ENCODE peak calls at places on chromosomes 5 and 9, in four cellular contexts. V is right atrium auricular region, A is HCT116, Y is mammary epithelial cell. E is an unnamed sample. For H3K9me3, the result is how much of the 10 kb centered on the place peaks cover.

GRCh38 chr5:167790462-167791260 is 500.8 kb upstream of the WWC1 start:
- DNase-seq in Y (peak), A (no peak), V (no peak), E (no peak)

GRCh38 chr9:86098793-86099694 is at the start of gene GOLM1:
- DNase-seq in A (no peak), V (no peak), Y (peak), E (peak)

GRCh38 chr5:158410976-158411375 is 552.0 kb upstream of the CLINT1 start:
- DNase-seq in Y (no peak), V (no peak), A (no peak), E (no peak)

GRCh38 chr9:130331573-130331972 is 66.0 kb downstream of the HMCN2 start:
- DNase-seq in A (no peak), Y (peak), V (peak), E (peak)

GRCh38 chr9:104992696-104993095 is 64.7 kb upstream of the ABCA1 start:
- DNase-seq in A (no peak), Y (no peak), V (no peak), E (no peak)

GRCh38 chr9:106954974-106955850 is 92.2 kb downstream of the ZNF462 start:
- DNase-seq in V (no peak), Y (no peak), A (no peak), E (no peak)

GRCh38 chr5:14983666-14984441 is 112.3 kb upstream of the ANKH start:
- DNase-seq in V (no peak), A (no peak), Y (no peak), E (no peak)

GRCh38 chr5:121624035-121624434 is 227.6 kb upstream of the FTMT start:
- DNase-seq in V (no peak), A (no peak), Y (no peak), E (no peak)

GRCh38 chr5:92283521-92283920 is 900.4 kb upstream of the ARRDC3 start:
- DNase-seq in Y (no peak), V (no peak), A (no peak), E (no peak)

GRCh38 chr5:139707445-139708003 is 59.4 kb downstream of the CXXC5 start:
- DNase-seq in A (no peak), Y (no peak), V (no peak), E (no peak)

GRCh38 chr9:114930063-114930812 is at the start of gene TNFSF8:
- DNase-seq in A (no peak), V (no peak), Y (no peak), E (no peak)

GRCh38 chr5:168603776-168604175 is 24.6 kb upstream of the PANK3 start:
- DNase-seq in Y (peak), A (no peak), V (no peak), E (no peak)

GRCh38 chr5:154346427-154346826 is 99.4 kb upstream of the SAP30L start:
- DNase-seq in A (no peak), V (no peak), Y (no peak), E (no peak)

GRCh38 chr5:53170748-53171349 is 61.3 kb upstream of the MOCS2 start:
- DNase-seq in A (peak), Y (peak), V (no peak), E (peak)

GRCh38 chr5:72522607-72523006 is 15.4 kb upstream of the ZNF366 start:
- DNase-seq in A (no peak), V (no peak), Y (no peak), E (no peak)

GRCh38 chr9:12231832-12232231 is 461.4 kb upstream of the TYRP1 start:
- DNase-seq in A (no peak), Y (no peak), V (no peak), E (no peak)

GRCh38 chr5:108983456-108984092 is 235.9 kb downstream of the FER start:
- DNase-seq in A (no peak), V (no peak), Y (peak), E (no peak)

GRCh38 chr9:119768266-119768665 is 399.0 kb upstream of the BRINP1 start:
- DNase-seq in A (no peak), V (no peak), Y (no peak), E (no peak)

GRCh38 chr9:31807574-31808256 is 576.7 kb upstream of the ACO1 start:
- DNase-seq in A (peak), Y (no peak), V (no peak), E (no peak)

GRCh38 chr9:18348086-18348485 is 125.9 kb upstream of the ADAMTSL1 start:
- DNase-seq in Y (no peak), V (no peak), A (no peak), E (no peak)

GRCh38 chr5:5616247-5616895 is 193.9 kb downstream of the ICE1 start:
- DNase-seq in A (no peak), V (no peak), Y (no peak), E (peak)

GRCh38 chr5:27911216-27911615 is 872.8 kb upstream of the CDH9 start:
- DNase-seq in Y (peak), A (no peak), V (no peak), E (no peak)

GRCh38 chr5:1933364-1934055 is 50.8 kb upstream of the IRX4 start:
- DNase-seq in V (no peak), A (peak), Y (peak), E (no peak)

GRCh38 chr9:128764361-128764760 is 7.4 kb downstream of the ZER1 start:
- DNase-seq in Y (no peak), V (no peak), A (no peak), E (no peak)

GRCh38 chr5:8954801-8955200 is 591.1 kb downstream of the SEMA5A start:
- DNase-seq in V (no peak), Y (no peak), A (no peak), E (no peak)

GRCh38 chr9:4305065-4305481 is 5.2 kb upstream of the GLIS3 start:
- DNase-seq in V (no peak), Y (no peak), A (no peak), E (no peak)

GRCh38 chr5:169226904-169227303 is 74.0 kb downstream of the SLIT3 start:
- DNase-seq in Y (no peak), A (no peak), V (no peak), E (no peak)

GRCh38 chr9:98707158-98708102 is 1.3 kb downstream of the GABBR2 start:
- DNase-seq in A (peak), V (no peak), Y (peak), E (peak)

GRCh38 chr9:77291714-77292113 is 114.4 kb downstream of the VPS13A start:
- DNase-seq in A (peak), Y (peak), V (no peak), E (no peak)
- TF ChIP-seq CTCF in A (peak), Y (peak), V (no peak), E (no peak)

DNA sequence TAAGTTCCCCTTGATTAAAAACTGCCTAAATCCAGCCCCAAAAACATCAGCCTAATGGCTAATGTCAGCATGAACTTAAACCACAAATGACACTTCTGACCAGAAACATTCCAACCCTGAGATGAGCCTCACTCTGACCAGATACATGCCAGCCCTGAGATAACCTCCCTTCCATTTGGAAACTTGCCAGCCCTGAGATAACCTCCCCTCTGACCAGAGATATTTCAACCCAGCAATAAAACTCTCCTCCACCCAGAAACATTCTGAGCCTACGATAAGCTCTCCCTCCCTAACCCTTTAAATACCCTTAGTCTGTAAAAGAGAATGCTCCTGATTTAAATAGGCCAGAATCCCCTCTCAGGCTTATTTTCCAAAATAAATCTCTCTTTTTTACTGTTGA is 1035.7 kb upstream of the NUDT12 start:
- DNase-seq in A (no peak), V (no peak), Y (no peak), E (no peak)
- H3K9me3 ChIP-seq in A (under half), V (under half), Y (under half), E (under half)

DNA sequence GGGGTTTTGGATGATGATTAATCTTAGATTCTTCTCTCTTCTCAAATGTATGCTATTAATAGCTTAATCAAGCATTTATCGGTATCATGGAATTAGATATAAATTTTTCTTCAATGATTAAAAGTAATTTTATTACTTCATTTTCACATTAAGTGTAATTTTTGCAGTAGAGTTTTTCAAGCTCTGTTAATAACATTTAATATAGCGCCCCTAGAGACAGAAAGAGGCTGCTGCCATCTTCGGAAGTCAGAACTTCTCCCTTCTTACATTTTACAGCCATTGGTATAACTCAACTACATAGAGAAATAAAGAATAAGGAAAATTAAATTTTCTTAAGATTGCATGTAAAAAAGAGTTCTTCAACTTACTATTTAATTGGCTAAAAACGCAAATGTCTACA is 540.3 kb downstream of the GABRG2 start:
- DNase-seq in A (no peak), Y (no peak), V (no peak), E (no peak)
- TF ChIP-seq CTCF in A (peak), Y (no peak), V (no peak), E (no peak)

GRCh38 chr5:178866946-178867345 is 7.2 kb downstream of the ZNF354B start:
- DNase-seq in Y (no peak), V (no peak), A (no peak), E (no peak)

GRCh38 chr5:178869577-178869976 is 9.8 kb downstream of the ZNF354B start:
- DNase-seq in Y (no peak), V (no peak), A (no peak), E (no peak)

GRCh38 chr5:178872302-178872701 is 12.5 kb downstream of the ZNF354B start:
- DNase-seq in V (no peak), A (no peak), Y (no peak), E (no peak)

DNA sequence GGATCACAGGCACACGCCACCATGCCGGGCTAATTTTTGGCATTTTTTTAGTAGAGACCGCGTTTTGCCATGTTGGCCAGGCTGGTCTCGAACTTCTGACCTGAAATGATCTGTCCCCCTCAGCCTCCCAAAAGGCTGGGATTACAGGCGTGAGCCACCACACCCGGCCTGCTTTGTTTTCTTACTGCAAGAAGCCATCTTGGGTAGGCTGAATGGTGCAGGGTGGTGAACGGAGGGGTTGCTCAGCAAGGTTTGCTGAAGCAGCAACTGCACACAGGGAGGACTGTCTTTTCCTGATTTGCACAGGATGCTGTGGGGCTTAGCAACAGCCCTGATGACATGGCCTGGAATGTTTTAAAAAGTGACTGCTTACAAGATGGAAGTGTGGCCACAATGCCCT is 10.7 kb downstream of the ZNF354B start:
- DNase-seq in Y (no peak), A (no peak), V (no peak), E (no peak)
- H3K9me3 ChIP-seq in Y (under half), A (under half), V (under half), E (under half)

GRCh38 chr9:78213696-78214095 is 22.2 kb upstream of the CEP78 start:
- DNase-seq in Y (peak), V (no peak), A (no peak), E (no peak)
- TF ChIP-seq CTCF in Y (peak), V (no peak), A (peak), E (no peak)

DNA sequence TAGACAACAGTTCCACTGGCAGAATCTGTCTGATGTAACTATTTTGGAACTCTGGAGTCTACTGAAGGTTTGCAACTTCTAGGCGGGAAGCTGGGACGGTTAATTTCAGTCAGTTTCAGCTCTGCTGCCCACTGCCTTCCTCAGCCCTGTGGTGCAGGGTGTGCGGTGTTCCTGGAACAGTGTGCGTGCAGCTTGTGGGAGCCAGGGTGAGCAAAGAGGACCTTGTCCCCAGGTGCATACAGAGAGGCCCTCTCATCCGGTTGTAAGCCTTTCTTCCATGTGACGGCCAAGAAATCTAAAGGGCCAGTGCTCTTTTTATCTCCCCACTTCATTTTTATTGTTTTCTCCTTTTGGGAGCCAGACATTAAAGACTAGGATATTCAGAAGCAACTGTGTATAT is 114.6 kb downstream of the EHMT1 start:
- DNase-seq in Y (no peak), A (no peak), V (no peak), E (no peak)
- H3K9me3 ChIP-seq in Y (under half), A (under half), V (under half), E (under half)

DNA sequence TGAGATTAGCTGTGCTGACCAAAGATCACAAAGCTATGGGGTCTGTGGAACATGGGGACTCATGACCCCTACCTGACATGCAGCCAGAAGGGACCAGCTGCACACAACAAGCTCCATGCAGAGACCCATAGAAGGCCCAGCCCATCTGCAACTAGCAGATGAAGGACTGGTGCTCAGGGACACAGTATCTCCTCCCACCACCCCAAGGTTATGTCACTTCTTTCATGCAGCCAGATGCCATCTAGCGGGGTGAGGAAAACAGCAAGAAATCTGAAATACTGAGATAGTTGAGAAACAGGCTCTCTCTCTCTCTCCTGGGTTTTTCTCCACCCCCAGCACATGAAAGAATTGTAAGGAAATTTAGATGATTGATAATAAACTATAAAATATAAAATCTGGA is 161.3 kb upstream of the DAPK1 start:
- DNase-seq in A (no peak), V (no peak), Y (no peak), E (no peak)
- TF ChIP-seq CTCF in A (no peak), V (no peak), Y (no peak), E (no peak)